ENCODE peak calls at places on chromosomes 11 and 22, in ten cellular contexts. E is tibial nerve, K is left ventricle myocardium inferior, Q is OCI-LY7, F is sigmoid colon, V is esophagus squamous epithelium, W is HCT116, Z is kidney, P is psoas muscle, A is breast epithelium. X is an unnamed sample. For H3K4me1 and H3K36me3, the result is how much of the 10 kb centered on the place peaks cover.

GRCh38 chr11:64294665-64295289 is 3.7 kb downstream of the KCNK4 start:
- DNase-seq in Z (no peak), Q (no peak), V (no peak), W (no peak), A (no peak), K (no peak), E (no peak), F (no peak), P (no peak), X (no peak)

GRCh38 chr11:100687630-100688395 is 725 bp downstream of the ARHGAP42 start:
- DNase-seq in F (peak), Q (no peak), W (peak), K (peak), Z (peak), V (no peak), A (peak), P (peak), E (peak), X (no peak)

GRCh38 chr11:61691378-61692156 is 11.4 kb downstream of the DAGLA start:
- DNase-seq in F (no peak), W (no peak), E (no peak), V (no peak), A (no peak), K (no peak), P (no peak), Q (no peak), Z (no peak), X (no peak)

GRCh38 chr11:34866375-34866774 is 49.8 kb downstream of the APIP start:
- DNase-seq in Q (no peak), Z (no peak), E (no peak), V (no peak), K (no peak), W (no peak), P (no peak), A (no peak), F (no peak), X (no peak)

GRCh38 chr11:76629133-76629852 is 41.3 kb downstream of the LRRC32 start:
- DNase-seq in W (no peak), F (peak), P (peak), E (peak), V (no peak), K (peak), A (no peak), Z (peak), Q (no peak), X (peak)

GRCh38 chr11:122140535-122140934 is 24.5 kb upstream of the BLID start:
- DNase-seq in A (no peak), K (no peak), E (no peak), W (no peak), F (no peak), Q (no peak), Z (no peak), V (no peak), P (no peak), X (no peak)

GRCh38 chr11:84498016-84498415 is 1129.1 kb downstream of the DLG2 start:
- DNase-seq in W (no peak), Z (peak), P (no peak), V (no peak), Q (no peak), F (no peak), E (no peak), K (no peak), A (no peak), X (no peak)

GRCh38 chr11:93484716-93485115 is 58.5 kb downstream of the SMCO4 start:
- DNase-seq in V (no peak), Q (no peak), P (no peak), E (no peak), A (no peak), Z (no peak), F (no peak), K (no peak), W (no peak), X (no peak)

GRCh38 chr11:18115360-18116127 is 9.7 kb upstream of the SAAL1 start:
- DNase-seq in P (no peak), F (peak), K (no peak), W (peak), V (no peak), E (peak), Q (peak), A (peak), Z (no peak), X (peak)

GRCh38 chr22:24937114-24937513 is 9.4 kb downstream of the LHFPL7 start:
- DNase-seq in Z (no peak), A (no peak), E (no peak), F (no peak), K (no peak), Q (peak), P (no peak), W (no peak), V (no peak), X (no peak)

GRCh38 chr22:24953294-24954113 is 988 bp downstream of the KIAA1671 start:
- DNase-seq in P (no peak), F (peak), Q (no peak), K (peak), W (no peak), A (no peak), E (no peak), V (no peak), Z (peak), X (peak)

GRCh38 chr11:102316505-102316904 is 779 bp upstream of the BIRC3 start:
- DNase-seq in Q (peak), F (no peak), E (no peak), V (no peak), P (no peak), A (no peak), W (no peak), K (no peak), Z (no peak), X (no peak)
- H3K4me1 ChIP-seq in Q (half or more), F (half or more), E (half or more), V (half or more), P (under half), A (under half), W (under half), K (under half), Z (under half), X (under half)

GRCh38 chr22:17171016-17171312 is 11.9 kb upstream of the HDHD5 start:
- DNase-seq in A (no peak), F (no peak), Q (no peak), P (no peak), E (no peak), W (no peak), V (no peak), Z (no peak), K (no peak), X (no peak)
- TF ChIP-seq CTCF in A (no peak), F (no peak), Q (no peak), P (no peak), E (no peak), W (no peak), V (no peak), Z (no peak), K (no peak), X (no peak)

DNA sequence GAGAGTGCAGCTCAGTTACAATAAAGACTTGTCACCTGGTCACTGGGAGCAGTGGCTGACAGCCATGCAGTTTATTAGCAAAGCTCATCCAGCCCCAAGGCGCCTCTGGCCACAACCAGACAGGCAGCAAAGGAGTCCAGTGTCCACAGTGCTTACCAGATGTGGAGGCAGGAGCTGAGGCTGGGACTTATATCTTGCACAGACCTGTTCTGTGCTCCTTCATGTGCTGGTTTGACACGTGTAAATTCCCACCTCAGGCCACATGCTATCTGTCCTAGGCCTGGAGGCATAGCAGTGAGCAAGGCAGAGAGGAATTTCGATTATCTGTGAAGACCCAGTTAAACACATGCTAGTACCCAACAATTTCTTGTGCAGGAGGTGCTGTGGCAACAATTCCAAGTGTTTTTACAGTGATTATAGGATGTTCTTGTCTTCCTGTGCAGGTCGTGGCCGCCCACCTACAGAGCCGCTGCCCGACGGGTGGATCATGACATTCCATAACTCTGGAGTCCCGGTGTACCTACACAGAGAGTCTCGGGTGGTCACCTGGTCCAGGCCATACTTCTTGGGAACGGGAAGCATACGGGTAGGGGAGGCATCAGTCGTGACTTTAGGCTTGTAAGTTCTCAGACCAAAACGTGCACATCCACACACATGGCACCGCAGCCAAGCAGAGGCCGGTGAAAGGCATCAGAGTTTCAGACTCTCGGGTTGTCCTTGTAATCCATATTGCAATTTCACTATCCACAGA is 9.4 kb downstream of the DGCR8 start:
- DNase-seq in A (no peak), F (no peak), P (no peak), V (no peak), W (no peak), E (no peak), K (no peak), Q (no peak), Z (peak), X (no peak)
- H3K36me3 ChIP-seq in A (under half), F (half or more), P (under half), V (half or more), W (half or more), E (under half), K (half or more), Q (half or more), Z (half or more), X (under half)

DNA sequence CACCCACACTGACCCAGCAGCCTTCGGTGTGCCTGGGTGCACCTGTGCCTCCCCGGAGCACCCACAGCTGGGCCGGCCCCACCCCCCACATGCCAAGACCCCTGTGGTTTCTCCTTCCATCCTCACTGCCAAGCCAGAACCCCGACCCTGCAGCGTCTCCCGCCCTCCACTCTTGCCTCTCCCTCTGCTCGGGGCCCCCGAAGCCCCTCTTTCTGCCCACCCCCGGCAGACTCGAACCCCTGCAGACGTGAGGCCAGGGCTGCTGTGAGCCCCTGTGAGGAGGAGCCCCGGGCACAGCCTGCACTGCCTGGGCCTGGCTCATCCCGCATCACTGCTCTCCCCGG is 521.1 kb downstream of the BRD1 start:
- DNase-seq in W (no peak), F (peak), K (no peak), Z (no peak), A (no peak), E (no peak), P (no peak), Q (no peak), V (no peak), X (no peak)
- H3K4me1 ChIP-seq in W (under half), F (under half), K (under half), Z (under half), A (under half), E (under half), P (under half), Q (under half), V (under half), X (under half)

GRCh38 chr22:30636226-30637077 is 871 bp downstream of the SLC35E4 start:
- DNase-seq in K (peak), Z (peak), V (no peak), F (no peak), E (no peak), P (peak), Q (peak), W (no peak), A (peak), X (peak)
- TF ChIP-seq CTCF in K (no peak), Z (no peak), V (peak), F (no peak), E (no peak), P (peak), Q (peak), W (no peak), A (no peak), X (no peak)

DNA sequence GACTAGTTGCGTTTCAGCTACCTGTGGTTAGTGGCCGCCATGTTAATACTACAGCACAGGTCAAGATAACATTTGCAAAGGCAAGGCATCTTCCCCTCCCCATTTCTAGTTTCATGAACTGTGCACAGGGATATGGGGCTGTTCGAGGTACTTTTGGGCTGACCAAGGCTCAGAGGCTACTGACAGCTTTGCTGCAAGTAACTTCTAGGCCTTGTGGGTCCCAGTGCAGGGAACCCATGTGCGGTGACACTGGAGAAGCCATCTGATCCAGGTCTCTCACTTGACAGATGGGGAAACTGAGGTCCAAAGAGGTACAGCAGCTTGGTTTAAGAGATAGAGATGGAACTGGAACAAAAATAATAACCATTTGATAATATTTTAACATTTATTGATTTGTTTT is 13.6 kb downstream of the TIMP3 start:
- DNase-seq in Z (no peak), E (no peak), Q (no peak), P (no peak), A (no peak), K (no peak), V (no peak), W (no peak), F (peak), X (no peak)
- H3K36me3 ChIP-seq in Z (under half), E (under half), Q (under half), P (under half), A (under half), K (under half), V (under half), W (under half), F (under half), X (under half)

DNA sequence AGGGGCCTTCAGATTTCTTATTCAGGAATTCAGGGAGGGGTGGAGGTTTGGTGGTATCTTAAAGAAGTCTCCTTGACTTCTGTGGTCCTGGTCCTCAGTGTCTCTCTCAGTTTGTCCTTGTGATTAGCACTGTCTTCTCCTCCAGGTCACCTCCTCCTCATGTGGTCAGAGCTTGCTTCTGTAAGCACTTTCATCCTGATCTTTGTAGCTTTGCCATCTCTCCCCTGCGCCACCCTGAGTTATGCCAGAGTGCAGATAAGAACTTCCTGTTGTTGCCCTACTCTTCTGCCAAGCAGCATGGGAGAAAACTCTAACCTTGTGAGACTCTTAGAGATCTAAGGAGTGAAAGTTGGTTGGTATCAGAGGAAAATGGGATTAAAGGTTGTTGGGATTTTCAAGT is 30.9 kb downstream of the MICAL2 start:
- DNase-seq in E (no peak), K (no peak), W (no peak), A (no peak), V (no peak), P (no peak), Q (no peak), F (no peak), Z (no peak), X (no peak)
- H3K4me1 ChIP-seq in E (half or more), K (half or more), W (under half), A (under half), V (half or more), P (under half), Q (under half), F (half or more), Z (under half), X (under half)

GRCh38 chr11:88494857-88495256 is 157.3 kb upstream of the CTSC start:
- DNase-seq in F (no peak), Z (no peak), Q (no peak), K (no peak), V (no peak), W (no peak), E (no peak), P (no peak), A (no peak), X (no peak)
- TF ChIP-seq CTCF in F (no peak), Z (no peak), Q (no peak), K (no peak), V (no peak), W (no peak), E (no peak), P (no peak), A (no peak), X (no peak)

X was measured in pancreas.